ENCODE peak calls at places on chromosomes 3 and 15, in four cellular contexts. U is DND-41, S is transverse colon, Y is AG09319. G is an unnamed sample.

GRCh38 chr3:108497271-108497670 is 13.1 kb downstream of the MYH15 start:
- DNase-seq in U (no peak), S (no peak), Y (no peak), G (no peak)

GRCh38 chr15:84609818-84610525 is 9.2 kb downstream of the ZSCAN2 start:
- DNase-seq in U (no peak), S (no peak), Y (no peak), G (no peak)

GRCh38 chr15:70222632-70223031 is 124.9 kb upstream of the TLE3 start:
- DNase-seq in U (no peak), S (no peak), Y (no peak), G (no peak)

GRCh38 chr15:70427531-70428120 is 329.9 kb upstream of the TLE3 start:
- DNase-seq in U (no peak), S (no peak), Y (no peak), G (no peak)

GRCh38 chr3:59850352-59850870 is 800.6 kb upstream of the CFAP20DC start:
- DNase-seq in U (no peak), S (no peak), Y (no peak), G (no peak)

GRCh38 chr3:106208266-106208665 is 339.5 kb upstream of the CBLB start:
- DNase-seq in U (no peak), S (no peak), Y (no peak), G (no peak)

GRCh38 chr3:52089691-52090090 is 33.3 kb upstream of the DUSP7 start:
- DNase-seq in U (no peak), S (no peak), Y (no peak), G (no peak)

GRCh38 chr15:63553388-63553791 is 43.8 kb upstream of the FBXL22 start:
- DNase-seq in U (no peak), S (no peak), Y (peak), G (peak)

GRCh38 chr3:192812736-192813383 is 85.5 kb upstream of the FGF12 start:
- DNase-seq in U (peak), S (peak), Y (no peak), G (no peak)

GRCh38 chr3:149942409-149942808 is 28.3 kb downstream of the PFN2 start:
- DNase-seq in U (no peak), S (no peak), Y (no peak), G (no peak)

GRCh38 chr15:48149858-48150257 is 28.2 kb downstream of the MYEF2 start:
- DNase-seq in U (no peak), S (no peak), Y (no peak), G (peak)

GRCh38 chr3:16568532-16568931 is 36.7 kb downstream of the DAZL start:
- DNase-seq in U (no peak), S (no peak), Y (no peak), G (no peak)

GRCh38 chr15:95025924-95026728 is 794.8 kb downstream of the MCTP2 start:
- DNase-seq in U (peak), S (peak), Y (no peak), G (peak)

GRCh38 chr3:47643092-47643491 is 64.4 kb upstream of the CSPG5 start:
- DNase-seq in U (no peak), S (no peak), Y (no peak), G (no peak)

GRCh38 chr3:50192689-50193141 is 1.3 kb downstream of the GNAT1 start:
- DNase-seq in U (peak), S (peak), Y (peak), G (peak)

GRCh38 chr15:45183001-45183400 is 4.8 kb downstream of the SHF start:
- DNase-seq in U (no peak), S (no peak), Y (no peak), G (no peak)

GRCh38 chr3:140630366-140630765 is 47.5 kb upstream of the TRIM42 start:
- DNase-seq in U (no peak), S (no peak), Y (no peak), G (no peak)

GRCh38 chr3:140630866-140631265 is 47.0 kb upstream of the TRIM42 start:
- DNase-seq in U (no peak), S (no peak), Y (no peak), G (no peak)

GRCh38 chr3:140629351-140630137 is 48.3 kb upstream of the TRIM42 start:
- DNase-seq in U (no peak), S (no peak), Y (peak), G (no peak)

GRCh38 chr3:140636452-140637138 is 41.3 kb upstream of the TRIM42 start:
- DNase-seq in U (no peak), S (no peak), Y (no peak), G (no peak)

GRCh38 chr3:140635276-140635675 is 42.6 kb upstream of the TRIM42 start:
- DNase-seq in U (no peak), S (no peak), Y (no peak), G (no peak)
- TF ChIP-seq CTCF in U (no peak), S (no peak), Y (no peak), G (no peak)

DNA sequence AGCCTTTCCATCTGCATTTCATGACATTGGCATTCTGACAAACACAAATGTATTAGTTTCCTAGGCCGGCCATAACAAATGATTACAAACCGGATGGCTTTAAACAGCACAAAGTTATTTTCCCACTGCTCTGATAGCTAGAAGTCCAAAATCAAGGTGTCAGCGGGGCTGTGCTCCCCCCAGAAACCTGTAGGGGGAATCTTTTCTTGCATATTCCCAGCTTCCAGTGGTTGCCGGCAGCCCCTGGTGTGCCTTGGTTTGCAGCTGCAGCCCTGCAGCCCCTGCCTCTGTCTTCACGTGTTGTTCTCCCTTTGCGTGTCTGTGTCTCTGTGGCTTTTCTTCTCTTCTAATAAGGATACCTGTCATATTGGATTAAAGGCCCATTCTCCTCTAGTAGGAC is 79.0 kb upstream of the CDV3 start:
- DNase-seq in U (no peak), S (no peak), Y (no peak), G (no peak)
- TF ChIP-seq CTCF in U (no peak), S (no peak), Y (peak), G (peak)

GRCh38 chr3:7447197-7447769 is 586.4 kb downstream of the GRM7 start:
- DNase-seq in U (no peak), S (no peak), Y (no peak), G (no peak)

GRCh38 chr3:7439101-7439500 is 578.2 kb downstream of the GRM7 start:
- DNase-seq in U (no peak), S (no peak), Y (no peak), G (no peak)

GRCh38 chr3:7445331-7445730 is 584.4 kb downstream of the GRM7 start:
- DNase-seq in U (no peak), S (no peak), Y (no peak), G (no peak)

GRCh38 chr3:7444886-7445285 is 584.0 kb downstream of the GRM7 start:
- DNase-seq in U (no peak), S (no peak), Y (no peak), G (no peak)
- TF ChIP-seq CTCF in U (no peak), S (no peak), Y (no peak), G (no peak)

GRCh38 chr3:8095724-8096123 is 405.9 kb upstream of the LMCD1 start:
- DNase-seq in U (no peak), S (no peak), Y (no peak), G (no peak)

GRCh38 chr3:8094415-8094814 is 407.2 kb upstream of the LMCD1 start:
- DNase-seq in U (no peak), S (no peak), Y (no peak), G (no peak)

DNA sequence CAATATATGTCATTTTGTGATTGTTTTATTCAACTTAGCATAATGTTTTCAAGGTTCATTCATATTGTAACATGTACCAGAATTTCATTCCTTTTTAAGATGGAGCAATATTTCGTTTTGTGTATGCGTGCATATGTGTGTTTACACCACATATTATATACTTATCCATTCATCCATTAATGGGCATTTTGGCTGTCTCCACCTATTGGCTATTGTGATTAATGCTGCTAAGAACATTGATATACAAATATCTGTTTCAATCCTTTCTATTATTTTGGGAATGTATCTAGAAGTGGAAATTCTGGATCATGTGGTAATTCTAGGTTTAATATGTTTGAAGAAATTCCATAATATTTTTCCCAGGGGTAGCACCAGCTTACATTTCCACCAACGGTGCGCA is 403.9 kb upstream of the LMCD1 start:
- DNase-seq in U (no peak), S (no peak), Y (no peak), G (no peak)
- TF ChIP-seq CTCF in U (peak), S (no peak), Y (no peak), G (no peak)

DNA sequence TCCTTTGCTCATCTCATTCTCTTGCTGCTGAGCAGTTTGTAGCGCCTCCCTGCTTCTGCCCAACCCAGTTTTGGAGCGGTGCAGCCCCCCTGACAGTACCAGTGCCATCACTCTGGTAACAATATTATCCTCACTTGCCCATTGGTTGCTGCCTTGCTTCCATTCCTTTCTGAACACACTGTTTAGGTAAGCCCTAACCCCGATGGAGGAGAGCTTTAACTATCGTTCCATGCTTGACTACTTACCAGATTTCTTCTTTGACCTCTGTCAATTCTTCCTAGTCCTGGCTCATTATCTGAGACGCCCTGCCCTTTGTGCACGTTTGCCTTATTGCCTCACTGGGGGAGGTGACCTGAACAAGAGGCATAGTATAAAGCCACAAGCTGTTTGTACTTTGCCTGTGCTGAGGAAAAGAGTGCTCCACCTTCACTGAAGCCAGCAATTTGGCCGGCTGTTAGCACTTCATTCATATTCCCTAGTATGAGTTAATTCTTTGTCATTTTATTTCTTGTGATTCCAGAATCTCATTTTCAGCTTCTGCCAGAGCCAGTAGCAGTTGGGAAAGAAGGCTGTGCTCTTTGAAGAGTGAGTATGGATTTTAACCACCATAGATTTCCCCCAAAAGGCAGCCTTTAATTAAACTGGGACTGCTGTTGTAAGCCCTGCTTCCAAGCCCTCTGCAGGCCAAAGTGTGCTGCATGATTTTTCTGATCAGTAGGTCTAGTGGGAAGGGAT is 11.9 kb downstream of the ABHD6 start:
- DNase-seq in U (no peak), S (peak), Y (no peak), G (no peak)
- TF ChIP-seq CTCF in U (no peak), S (peak), Y (peak), G (peak)

DNA sequence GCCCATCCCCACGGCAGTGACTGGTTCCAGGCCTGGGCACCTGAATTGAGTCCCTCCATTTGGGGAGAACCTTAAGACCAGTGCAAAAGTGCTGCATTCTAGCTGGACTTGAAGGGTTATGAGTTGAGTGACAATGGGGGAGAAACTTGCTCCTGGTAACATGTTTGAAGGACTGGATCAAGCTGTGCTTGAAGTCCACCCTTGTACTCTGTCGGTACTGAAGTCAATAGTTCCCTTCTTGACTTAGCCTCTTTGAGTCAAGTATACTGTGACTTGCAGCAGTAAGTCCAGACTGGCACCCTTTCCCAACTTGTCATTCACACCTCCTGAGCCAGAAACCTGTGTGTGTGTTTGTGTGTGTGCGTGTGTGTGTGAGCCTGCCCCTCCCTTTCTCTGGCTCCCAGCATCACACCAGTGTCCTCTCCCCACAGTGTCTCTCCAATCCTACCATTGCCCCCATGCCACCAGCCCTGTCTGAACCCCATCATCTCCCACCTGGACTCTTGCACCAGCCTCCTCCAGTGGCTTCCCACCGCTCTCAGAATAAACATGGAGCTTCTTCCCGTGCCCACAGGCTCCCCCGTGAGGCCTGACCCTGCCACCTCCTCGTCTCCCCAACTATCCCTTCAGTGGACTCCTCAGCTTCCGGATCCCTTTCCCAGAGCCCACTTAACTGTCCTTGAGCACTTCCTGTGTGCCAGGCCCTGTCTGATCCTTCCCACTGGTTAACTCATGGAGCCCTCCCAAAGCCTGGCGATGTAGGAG is 10.2 kb upstream of the FBLN2 start:
- DNase-seq in U (no peak), S (no peak), Y (no peak), G (no peak)
- TF ChIP-seq CTCF in U (no peak), S (no peak), Y (no peak), G (no peak)

GRCh38 chr3:132254076-132254755 is 63.0 kb upstream of the ACP3 start:
- DNase-seq in U (no peak), S (no peak), Y (no peak), G (no peak)

GRCh38 chr3:132261501-132261900 is 55.7 kb upstream of the ACP3 start:
- DNase-seq in U (no peak), S (no peak), Y (no peak), G (no peak)

GRCh38 chr3:132255041-132255745 is 62.0 kb upstream of the ACP3 start:
- DNase-seq in U (no peak), S (no peak), Y (peak), G (peak)

GRCh38 chr3:132253262-132253878 is 63.8 kb upstream of the ACP3 start:
- DNase-seq in U (peak), S (peak), Y (peak), G (peak)

DNA sequence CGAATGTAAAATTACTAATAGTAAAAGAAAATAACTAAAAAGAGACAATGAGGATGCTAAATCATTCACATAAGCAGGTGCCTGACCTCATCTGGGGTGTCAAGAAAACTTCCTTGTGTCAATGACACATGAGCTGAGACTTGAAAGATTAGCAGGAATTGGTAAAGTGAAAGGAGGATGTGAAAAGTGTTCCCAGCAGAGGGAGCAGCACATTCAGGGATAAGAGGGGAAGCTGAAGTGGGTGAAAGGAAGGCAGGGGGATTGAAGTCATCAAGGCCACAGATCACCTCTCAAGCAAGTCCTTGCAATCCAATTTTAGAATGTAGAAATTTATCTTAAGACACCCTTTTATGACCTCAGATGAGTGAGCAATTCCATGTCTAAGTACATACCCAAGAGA is 60.2 kb upstream of the ACP3 start:
- DNase-seq in U (peak), S (peak), Y (peak), G (peak)
- TF ChIP-seq CTCF in U (peak), S (peak), Y (peak), G (peak)

G was measured in AG04450.